ENCODE peak calls at places on chromosomes 16 and 17, in five cellular contexts. P is T-helper 1 cell, J is tibial artery, Y is mesendoderm, K is cardiac muscle cell. M is an unnamed sample.

GRCh38 chr17:29124135-29124930 is 55.9 kb downstream of the MYO18A start:
- DNase-seq in P (no peak), J (no peak), Y (peak), K (peak), M (no peak)

GRCh38 chr16:29806096-29806579 is at the start of gene MAZ:
- DNase-seq in P (no peak), J (no peak), Y (no peak), K (peak), M (no peak)

GRCh38 chr16:81493755-81494433 is 49.3 kb downstream of the CMIP start:
- DNase-seq in P (no peak), J (no peak), Y (peak), K (peak), M (no peak)

GRCh38 chr16:87555647-87556046 is 46.7 kb upstream of the JPH3 start:
- DNase-seq in P (no peak), J (no peak), Y (no peak), K (no peak), M (no peak)

GRCh38 chr17:47618416-47618815 is 31.3 kb upstream of the KPNB1 start:
- DNase-seq in P (no peak), J (no peak), Y (peak), K (peak), M (no peak)

GRCh38 chr17:76014925-76015261 is 12.2 kb downstream of the EVPL start:
- DNase-seq in P (no peak), J (no peak), Y (no peak), K (no peak), M (no peak)

GRCh38 chr17:6711081-6711674 is 2.0 kb downstream of the SLC13A5 start:
- DNase-seq in P (no peak), J (no peak), Y (no peak), K (no peak), M (no peak)

GRCh38 chr17:64277831-64278562 is 14.9 kb upstream of the TEX2 start:
- DNase-seq in P (no peak), J (no peak), Y (no peak), K (peak), M (no peak)

GRCh38 chr16:80752563-80752962 is 51.8 kb downstream of the CDYL2 start:
- DNase-seq in P (no peak), J (no peak), Y (no peak), K (peak), M (no peak)

GRCh38 chr17:63774982-63775290 is 966 bp downstream of the DDX42 start:
- DNase-seq in P (no peak), J (no peak), Y (peak), K (no peak), M (no peak)

GRCh38 chr17:56431736-56432135 is 161.8 kb upstream of the NOG start:
- DNase-seq in P (no peak), J (no peak), Y (no peak), K (no peak), M (no peak)

GRCh38 chr16:6573577-6573976 is 759.1 kb upstream of the RBFOX1 start:
- DNase-seq in P (no peak), J (no peak), Y (peak), K (no peak), M (no peak)